ENCODE peak calls at places on chromosomes 11 and 22, in eight cellular contexts. Q is GM23338, R is mesendoderm, C is K562, Y is A549, V is neural progenitor cell, I is trophoblast cell, N is HCT116. D is an unnamed sample.

GRCh38 chr11:56910046-56910753 is 78.5 kb upstream of the OR5AK2 start:
- DNase-seq in N (no peak), Y (peak; percentile 86), C (no peak), I (no peak), Q (no peak), R (no peak), V (no peak), D (no peak)

GRCh38 chr11:121426476-121427454 is 25.3 kb upstream of the SORL1 start:
- DNase-seq in I (peak; percentile 72), N (peak; percentile 12), R (peak; percentile 56), C (peak; percentile 25), Q (peak; percentile 80), Y (peak; percentile 13), V (peak; percentile 75), D (no peak)

GRCh38 chr11:26801601-26802000 is 79.7 kb upstream of the SLC5A12 start:
- DNase-seq in V (no peak), N (no peak), R (no peak), I (no peak), Q (no peak), C (no peak), Y (no peak), D (no peak)

GRCh38 chr22:32830473-32830872 is 29.0 kb downstream of the TIMP3 start:
- DNase-seq in Q (peak; percentile 49), Y (no peak), N (no peak), R (peak; percentile 45), I (peak; percentile 42), C (no peak), V (peak; percentile 62), D (no peak)

GRCh38 chr22:18968011-18968749 is 32.1 kb upstream of the PRODH start:
- DNase-seq in V (peak; percentile 81), C (peak; percentile 88), I (peak; percentile 70), R (peak; percentile 34), N (no peak), Q (peak; percentile 56), Y (no peak), D (peak; percentile 15)

GRCh38 chr22:37145415-37146385 is 4.0 kb downstream of the IL2RB start:
- DNase-seq in R (no peak), Q (no peak), I (no peak), V (no peak), N (no peak), Y (no peak), C (no peak), D (peak; percentile 2)

GRCh38 chr11:18452927-18453326 is 2.7 kb upstream of the LDHAL6A start:
- DNase-seq in R (peak; percentile 3), V (no peak), C (no peak), I (no peak), Y (no peak), N (no peak), Q (no peak), D (peak; percentile 41)

GRCh38 chr22:36636916-36637315 is 66.6 kb downstream of the CACNG2 start:
- DNase-seq in R (no peak), Y (no peak), C (no peak), I (no peak), Q (peak; percentile 23), N (no peak), V (peak; percentile 54), D (no peak)

DNA sequence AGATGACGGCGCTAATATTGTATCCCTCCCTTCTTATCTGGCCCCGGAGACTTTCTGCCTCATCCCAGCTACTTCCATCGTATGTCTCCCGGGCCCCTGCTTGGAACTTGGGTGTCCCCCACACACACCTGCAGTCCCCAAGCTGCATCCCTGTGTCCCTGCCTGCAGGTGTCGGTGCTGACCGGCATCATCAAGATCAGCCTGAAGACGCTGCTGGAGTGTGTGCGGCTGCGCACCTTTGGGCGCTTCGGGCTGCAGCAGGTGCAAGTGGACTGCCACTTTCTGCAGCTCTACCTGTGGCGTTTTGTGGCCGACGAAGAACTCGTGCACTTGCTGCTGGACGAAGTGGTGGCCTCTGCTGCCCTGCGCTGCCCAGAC is 524 bp upstream of the TM7SF2 start:
- DNase-seq in Q (no peak), R (no peak), V (no peak), N (no peak), C (no peak), Y (no peak), I (no peak), D (no peak)
- H3K4me1 ChIP-seq in Q (peaks cover 13% of the 10 kb centered on the region), R (peaks cover 3% of the 10 kb centered on the region), V (peaks cover 9% of the 10 kb centered on the region), N (peaks cover 19% of the 10 kb centered on the region), C (peaks cover 55% of the 10 kb centered on the region), Y (peaks cover 25% of the 10 kb centered on the region), I (peaks cover 13% of the 10 kb centered on the region), D (peaks cover 13% of the 10 kb centered on the region)

GRCh38 chr22:17717708-17718107 is 56.6 kb downstream of the BID start:
- DNase-seq in N (no peak), R (no peak), C (no peak), I (peak; percentile 84), V (no peak), Y (no peak), Q (no peak), D (peak; percentile 40)

GRCh38 chr22:17707526-17707925 is 66.7 kb downstream of the BID start:
- DNase-seq in Y (no peak), V (no peak), I (no peak), Q (no peak), N (no peak), C (no peak), R (no peak), D (no peak)

GRCh38 chr22:17710023-17710422 is 64.2 kb downstream of the BID start:
- DNase-seq in Q (no peak), Y (no peak), I (no peak), R (no peak), N (no peak), V (no peak), C (no peak), D (no peak)

GRCh38 chr22:17716529-17716928 is 57.7 kb downstream of the BID start:
- DNase-seq in V (no peak), N (no peak), I (no peak), Q (no peak), C (no peak), R (no peak), Y (no peak), D (peak; percentile 13)

DNA sequence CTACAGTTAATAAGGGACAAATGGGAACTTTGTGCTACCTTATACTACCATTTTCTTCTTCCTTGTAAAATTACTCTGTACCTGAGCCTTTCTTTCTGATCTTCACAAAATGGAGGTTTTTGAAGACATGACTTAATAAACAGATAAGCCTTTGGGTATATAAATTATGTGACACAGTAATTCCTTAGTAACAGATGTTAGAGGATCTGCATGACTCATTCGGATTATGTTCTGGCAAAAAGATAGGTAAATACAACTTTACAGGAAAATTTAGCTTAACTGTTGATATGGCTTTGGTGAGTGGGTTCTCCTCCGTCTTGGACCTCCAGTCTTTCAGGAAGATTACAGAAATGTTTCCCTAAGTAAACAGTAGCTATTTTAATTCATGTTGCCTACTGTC is 61.8 kb downstream of the BID start:
- DNase-seq in Q (no peak), I (no peak), Y (no peak), N (no peak), V (no peak), C (no peak), R (no peak), D (peak; percentile 77)
- H3K4me2 ChIP-seq in Q (no peak overlapping the region), I (no peak overlapping the region), Y (peak overlapping the region; percentile 16), N (no peak overlapping the region), V (no peak overlapping the region), C (no peak overlapping the region), R (no peak overlapping the region), D (peak overlapping the region; percentile 54)

GRCh38 chr11:44313701-44314489 is 4.0 kb upstream of the ALX4 start:
- DNase-seq in V (no peak), R (no peak), Y (no peak), N (no peak), Q (no peak), C (no peak), I (no peak), D (no peak)
- H3K4me1 ChIP-seq in V (peaks cover 17% of the 10 kb centered on the region), R (no peaks in the 10 kb centered on the region), Y (peaks cover 24% of the 10 kb centered on the region), N (no peaks in the 10 kb centered on the region), Q (peaks cover 39% of the 10 kb centered on the region), C (peaks cover 36% of the 10 kb centered on the region), I (peaks cover 18% of the 10 kb centered on the region), D (no peaks in the 10 kb centered on the region)

DNA sequence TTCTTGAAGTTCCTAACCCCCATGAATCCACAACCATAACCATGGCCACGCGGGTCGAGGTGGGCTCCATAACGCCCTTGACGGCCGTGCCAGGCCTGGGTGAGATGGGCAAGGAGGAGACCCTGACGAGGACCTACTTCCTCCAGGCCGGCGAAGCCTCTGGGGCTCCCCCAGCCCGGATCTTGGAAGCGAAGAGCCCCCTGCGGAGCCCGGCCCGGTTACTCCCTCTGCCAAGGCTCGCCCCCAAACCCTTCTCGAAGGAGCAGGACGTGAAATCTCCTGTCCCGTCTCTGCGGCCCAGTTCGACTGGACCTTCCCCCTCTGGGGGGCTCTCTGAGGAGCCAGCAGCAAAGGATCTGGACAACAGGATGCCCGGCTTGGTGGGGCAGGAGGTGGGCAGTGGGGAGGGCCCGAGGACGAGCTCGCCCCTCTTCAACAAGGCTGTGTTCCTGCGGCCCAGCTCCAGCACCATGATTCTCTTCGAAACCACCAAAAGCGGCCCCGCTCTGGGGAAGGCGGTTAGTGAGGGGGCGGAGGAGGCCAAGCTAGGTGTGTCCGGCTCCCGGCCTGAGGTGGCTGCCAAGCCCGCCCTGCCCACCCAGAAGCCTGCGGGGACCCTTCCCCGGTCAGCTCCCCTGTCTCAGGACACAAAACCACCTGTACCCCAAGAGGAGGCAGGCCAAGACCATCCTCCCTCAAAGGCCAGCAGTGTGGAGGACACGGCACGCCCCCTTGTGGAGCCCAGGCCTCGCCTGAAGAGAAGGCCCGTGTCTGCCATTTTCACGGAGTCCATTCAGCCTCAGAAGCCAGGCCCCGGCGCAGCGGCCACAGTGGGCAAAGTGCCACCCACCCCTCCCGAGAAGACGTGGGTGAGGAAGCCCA is 75.7 kb downstream of the KIAA1671 start:
- DNase-seq in Q (peak; percentile 81), Y (peak; percentile 31), I (peak; percentile 38), V (peak; percentile 78), N (no peak), R (peak; percentile 67), C (peak; percentile 39), D (no peak)
- H3K4me2 ChIP-seq in Q (no peak overlapping the region), Y (no peak overlapping the region), I (no peak overlapping the region), V (no peak overlapping the region), N (no peak overlapping the region), R (no peak overlapping the region), C (no peak overlapping the region), D (no peak overlapping the region)

GRCh38 chr11:77455740-77456139 is 18.2 kb downstream of the PAK1 start:
- DNase-seq in Y (no peak), V (no peak), N (no peak), I (no peak), R (no peak), C (no peak), Q (no peak), D (no peak)
- H3K4me1 ChIP-seq in Y (peaks cover 18% of the 10 kb centered on the region), V (peaks cover 29% of the 10 kb centered on the region), N (no peaks in the 10 kb centered on the region), I (peaks cover 3% of the 10 kb centered on the region), R (no peaks in the 10 kb centered on the region), C (peaks cover 4% of the 10 kb centered on the region), Q (peaks cover 67% of the 10 kb centered on the region), D (no peaks in the 10 kb centered on the region)

GRCh38 chr11:16785520-16786128 is 47.2 kb downstream of the C11orf58 start:
- DNase-seq in Y (peak; percentile 92), Q (peak; percentile 87), V (peak; percentile 76), N (peak; percentile 54), I (peak; percentile 81), C (peak; percentile 78), R (peak; percentile 80), D (peak; percentile 75)

GRCh38 chr11:16789061-16789415 is 50.6 kb downstream of the C11orf58 start:
- DNase-seq in Y (no peak), I (no peak), R (no peak), V (no peak), Q (no peak), C (no peak), N (no peak), D (no peak)

GRCh38 chr11:16786131-16786530 is 47.7 kb downstream of the C11orf58 start:
- DNase-seq in V (no peak), Y (no peak), N (no peak), C (no peak), R (no peak), I (no peak), Q (no peak), D (no peak)

GRCh38 chr11:16788141-16789060 is 50.0 kb downstream of the C11orf58 start:
- DNase-seq in R (peak; percentile 81), N (peak; percentile 75), Q (peak; percentile 83), Y (peak; percentile 70), C (peak; percentile 80), V (peak; percentile 81), I (peak; percentile 79), D (peak; percentile 71)

GRCh38 chr11:16787035-16787744 is 48.7 kb downstream of the C11orf58 start:
- DNase-seq in Y (no peak), V (no peak), Q (no peak), I (no peak), R (no peak), C (no peak), N (no peak), D (peak; percentile 23)
- H3K4me2 ChIP-seq in Y (no peak overlapping the region), V (no peak overlapping the region), Q (no peak overlapping the region), I (no peak overlapping the region), R (no peak overlapping the region), C (no peak overlapping the region), N (peak overlapping the region; percentile 70), D (no peak overlapping the region)

D was measured in IMR-90.